ENCODE peak calls at places on chromosomes 5 and 9, in four cellular contexts. P is neural progenitor cell, B is GM23248, E is OCI-LY7. J is an unnamed sample.

GRCh38 chr5:77518304-77518703 is 26.2 kb upstream of the WDR41 start:
- DNase-seq in P (peak; percentile 58), E (peak; percentile 28), B (peak; percentile 16), J (peak; percentile 23)

GRCh38 chr5:124841829-124842712 is 95.6 kb upstream of the ZNF608 start:
- DNase-seq in B (peak; percentile 15), P (no peak), E (no peak), J (no peak)

GRCh38 chr9:98185611-98186171 is 6.7 kb downstream of the CORO2A start:
- DNase-seq in P (no peak), B (peak; percentile 20), E (no peak), J (no peak)

GRCh38 chr5:75710630-75711029 is 6.6 kb downstream of the POC5 start:
- DNase-seq in P (no peak), B (no peak), E (no peak), J (no peak)

GRCh38 chr9:99881769-99882168 is 24.7 kb upstream of the STX17 start:
- DNase-seq in P (no peak), E (no peak), B (no peak), J (no peak)

GRCh38 chr9:8348756-8349155 is 549.2 kb upstream of the DMAC1 start:
- DNase-seq in E (no peak), B (no peak), P (no peak), J (no peak)

GRCh38 chr5:156182174-156182967 is 144.6 kb upstream of the SGCD start:
- DNase-seq in B (peak; percentile 50), P (no peak), E (no peak), J (no peak)

GRCh38 chr9:131645078-131645776 is 94.6 kb downstream of the RAPGEF1 start:
- DNase-seq in P (no peak), E (no peak), B (peak; percentile 69), J (no peak)

GRCh38 chr9:18438300-18438925 is 35.5 kb upstream of the ADAMTSL1 start:
- DNase-seq in P (peak; percentile 72), E (no peak), B (peak; percentile 72), J (no peak)

GRCh38 chr9:14260101-14260500 is 53.8 kb downstream of the NFIB start:
- DNase-seq in E (no peak), P (no peak), B (peak; percentile 45), J (no peak)

GRCh38 chr5:129358069-129358468 is 102.0 kb upstream of the ADAMTS19 start:
- DNase-seq in P (no peak), B (no peak), E (no peak), J (no peak)

GRCh38 chr9:137593176-137593575 is 2.9 kb upstream of the ZMYND19 start:
- DNase-seq in P (no peak), E (no peak), B (no peak), J (no peak)

GRCh38 chr9:90046317-90046861 is 441.6 kb downstream of the GADD45G start:
- DNase-seq in P (no peak), E (no peak), B (no peak), J (no peak)

GRCh38 chr9:124411514-124412227 is 3.6 kb downstream of the PSMB7 start:
- DNase-seq in E (no peak), B (peak; percentile 89), P (no peak), J (no peak)

GRCh38 chr9:114525505-114525904 is 20.2 kb upstream of the WHRN start:
- DNase-seq in E (no peak), P (no peak), B (peak; percentile 80), J (peak; percentile 15)

GRCh38 chr5:154101184-154101583 is 62.4 kb downstream of the MFAP3 start:
- DNase-seq in E (no peak), P (no peak), B (no peak), J (no peak)

GRCh38 chr9:131668439-131669233 is 71.2 kb downstream of the RAPGEF1 start:
- DNase-seq in E (peak; percentile 61), P (no peak), B (peak; percentile 85), J (no peak)

GRCh38 chr5:114362977-114363721 is 1.3 kb downstream of the KCNN2 start:
- DNase-seq in B (no peak), P (peak; percentile 56), E (no peak), J (no peak)

GRCh38 chr5:171242521-171242920 is 66.5 kb upstream of the TLX3 start:
- DNase-seq in E (no peak), B (no peak), P (no peak), J (no peak)

GRCh38 chr5:7274180-7274579 is 121.8 kb upstream of the ADCY2 start:
- DNase-seq in B (no peak), E (no peak), P (no peak), J (no peak)

GRCh38 chr5:84274585-84275468 is 109.9 kb downstream of the EDIL3 start:
- DNase-seq in P (peak; percentile 61), B (peak; percentile 53), E (peak; percentile 17), J (peak; percentile 26)

GRCh38 chr5:177086918-177087706 is 397 bp downstream of the FGFR4 start:
- DNase-seq in E (peak; percentile 69), P (peak; percentile 84), B (peak; percentile 32), J (peak; percentile 61)

GRCh38 chr5:169650701-169651331 is 13.7 kb downstream of the DOCK2 start:
- DNase-seq in P (no peak), E (peak; percentile 43), B (peak; percentile 79), J (no peak)

GRCh38 chr9:136160321-136160938 is 41.8 kb upstream of the TMEM250 start:
- DNase-seq in E (no peak), P (peak; percentile 62), B (no peak), J (no peak)

GRCh38 chr9:91185193-91185886 is 176.4 kb downstream of the AUH start:
- DNase-seq in E (no peak), P (no peak), B (no peak), J (no peak)

GRCh38 chr5:43288269-43288831 is 24.9 kb downstream of the HMGCS1 start:
- DNase-seq in E (no peak), P (no peak), B (no peak), J (no peak)

GRCh38 chr9:89789922-89790510 is 185.2 kb downstream of the GADD45G start:
- DNase-seq in E (no peak), B (no peak), P (no peak), J (no peak)

GRCh38 chr9:20989923-20990341 is 41.5 kb downstream of the HACD4 start:
- DNase-seq in P (no peak), B (no peak), E (no peak), J (no peak)

GRCh38 chr9:37617161-37617560 is 24.8 kb upstream of the TOMM5 start:
- DNase-seq in B (no peak), P (no peak), E (no peak), J (no peak)

GRCh38 chr9:37619806-37620205 is 27.4 kb upstream of the TOMM5 start:
- DNase-seq in P (no peak), B (no peak), E (no peak), J (no peak)

GRCh38 chr9:37617837-37618236 is 25.4 kb upstream of the TOMM5 start:
- DNase-seq in E (no peak), P (peak; percentile 92), B (peak; percentile 80), J (no peak)

GRCh38 chr9:37620386-37620785 is 28.0 kb upstream of the TOMM5 start:
- DNase-seq in B (no peak), P (no peak), E (no peak), J (no peak)

GRCh38 chr9:37618817-37619216 is 26.4 kb upstream of the TOMM5 start:
- DNase-seq in P (no peak), E (no peak), B (peak; percentile 82), J (no peak)
- H3K4me2 ChIP-seq in P (no peak overlapping the region), E (no peak overlapping the region), B (peak overlapping the region; percentile 35), J (no peak overlapping the region)

GRCh38 chr5:1565737-1566734 is 42.3 kb upstream of the LPCAT1 start:
- DNase-seq in P (no peak), E (no peak), B (no peak), J (no peak)
- H3K27ac ChIP-seq in P (no peak overlapping the region), E (no peak overlapping the region), B (no peak overlapping the region), J (no peak overlapping the region)

GRCh38 chr5:33806736-33807442 is 84.9 kb downstream of the ADAMTS12 start:
- DNase-seq in P (no peak), E (no peak), B (peak; percentile 86), J (no peak)
- TF ChIP-seq EZH2phosphoT487 in P (no peak), E (no peak), B (peak; percentile 48), J (no peak)

DNA sequence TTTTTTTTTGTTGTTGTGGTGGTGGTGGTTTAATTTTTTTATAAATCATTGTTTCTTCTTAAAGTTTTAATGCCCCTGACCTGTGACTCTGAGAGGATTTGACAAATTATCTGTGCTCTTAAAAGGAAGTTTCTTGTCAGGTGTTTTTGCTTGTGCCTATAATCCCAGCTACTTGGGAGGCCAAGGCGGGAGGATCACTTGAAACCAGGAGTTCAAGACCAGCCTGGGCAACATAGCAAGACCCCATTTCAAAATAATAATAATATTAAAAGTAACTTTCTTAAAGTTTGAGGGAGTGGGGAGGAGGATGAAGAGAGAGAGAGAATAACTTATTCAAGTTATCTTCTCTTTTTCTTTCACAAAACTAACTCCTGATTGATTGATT is 12.2 kb upstream of the ERMP1 start:
- DNase-seq in E (no peak), B (no peak), P (no peak), J (no peak)
- H3K4me2 ChIP-seq in E (no peak overlapping the region), B (no peak overlapping the region), P (no peak overlapping the region), J (no peak overlapping the region)

DNA sequence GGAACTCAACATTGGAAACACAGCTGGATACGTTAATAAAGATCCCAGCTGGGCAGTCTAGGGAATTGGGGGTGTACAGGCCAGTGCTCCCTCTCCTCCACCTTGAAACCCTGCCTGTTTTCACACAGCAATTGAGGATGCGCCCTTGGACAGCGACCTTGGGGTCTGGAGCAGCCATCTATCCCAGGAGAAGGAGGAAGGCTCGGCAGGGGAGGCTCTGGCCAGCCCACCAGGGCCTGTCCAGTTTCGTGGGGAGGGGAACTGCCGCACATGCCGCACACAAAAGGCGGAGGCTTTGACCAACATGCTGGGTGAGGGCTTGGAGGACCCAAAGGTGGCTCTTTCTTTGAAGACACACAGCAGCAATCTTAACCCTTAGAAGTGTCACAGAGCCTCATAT is 1.4 kb downstream of the COL23A1 start:
- DNase-seq in E (no peak), P (no peak), B (no peak), J (no peak)
- H3K27ac ChIP-seq in E (no peak overlapping the region), P (no peak overlapping the region), B (no peak overlapping the region), J (no peak overlapping the region)

DNA sequence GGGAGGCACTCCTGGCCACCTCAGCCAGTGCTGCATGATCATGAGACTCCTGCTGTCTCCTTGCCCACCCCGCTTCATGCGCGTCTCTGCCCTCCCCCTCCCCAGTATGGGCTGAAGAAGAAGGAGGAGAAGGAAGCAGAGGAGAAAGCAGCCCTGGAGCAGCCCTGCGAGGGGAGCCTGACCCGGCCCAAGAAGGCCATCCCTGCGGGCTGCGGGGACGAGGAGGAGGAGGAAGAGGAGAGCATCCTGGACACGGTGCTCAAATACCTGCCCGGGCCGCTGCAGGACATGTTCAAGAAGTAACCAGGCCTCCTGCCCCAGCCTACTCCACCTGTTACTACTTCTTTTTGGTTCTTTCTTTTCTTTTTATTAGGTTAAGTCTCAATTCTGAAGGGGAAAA is 8.4 kb downstream of the CPLX2 start:
- DNase-seq in E (no peak), B (no peak), P (no peak), J (no peak)
- TF ChIP-seq EZH2phosphoT487 in E (no peak), B (no peak), P (no peak), J (no peak)

DNA sequence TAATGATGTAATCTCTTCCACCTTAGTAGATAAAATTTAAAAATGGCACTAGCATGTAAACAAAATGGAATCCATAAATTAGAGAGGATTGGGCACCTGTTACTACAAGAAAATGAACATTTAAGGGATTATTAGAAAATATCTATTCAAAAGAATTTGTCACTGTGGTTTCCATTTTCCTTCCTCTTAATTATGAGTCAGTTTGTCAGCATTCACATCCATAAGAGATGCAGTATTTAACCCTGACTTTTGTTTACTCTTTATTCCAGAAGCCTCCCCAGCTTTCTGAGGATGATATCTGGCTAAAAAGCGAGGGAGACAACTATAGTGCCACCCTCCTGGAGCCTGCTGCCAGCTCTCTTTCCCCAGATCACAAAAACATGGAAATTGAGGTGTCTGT is 72.1 kb downstream of the C9orf152 start:
- DNase-seq in P (no peak), E (no peak), B (peak; percentile 60), J (no peak)
- H3K4me2 ChIP-seq in P (no peak overlapping the region), E (no peak overlapping the region), B (no peak overlapping the region), J (no peak overlapping the region)

J was measured in HCT116.